ENCODE peak calls at places on chromosomes 5 and 9, in five cellular contexts. One of them, this sample, is unnamed.

GRCh38 chr5:147479949-147480348 is 29.9 kb downstream of the DPYSL3 start:
- DNase-seq in adrenal gland: no peak
- DNase-seq in AG04450: no peak
- DNase-seq in CD4-positive, alpha-beta T cell: no peak
- DNase-seq in colonic mucosa: no peak
- DNase-seq in this sample: no peak

GRCh38 chr5:91998774-91999173 is 615.7 kb upstream of the ARRDC3 start:
- DNase-seq in adrenal gland: no peak
- DNase-seq in AG04450: no peak
- DNase-seq in CD4-positive, alpha-beta T cell: no peak
- DNase-seq in colonic mucosa: no peak
- DNase-seq in this sample: no peak

GRCh38 chr9:136326061-136326776 is 1.1 kb upstream of the GPSM1 start:
- DNase-seq in adrenal gland: no peak
- DNase-seq in AG04450: peak
- DNase-seq in CD4-positive, alpha-beta T cell: no peak
- DNase-seq in colonic mucosa: no peak
- DNase-seq in this sample: no peak

GRCh38 chr5:157384971-157385709 is 74.9 kb upstream of the NIPAL4 start:
- DNase-seq in adrenal gland: no peak
- DNase-seq in AG04450: peak
- DNase-seq in CD4-positive, alpha-beta T cell: no peak
- DNase-seq in colonic mucosa: no peak
- DNase-seq in this sample: peak

GRCh38 chr5:75481024-75481423 is 30.4 kb downstream of the CERT1 start:
- DNase-seq in adrenal gland: no peak
- DNase-seq in AG04450: no peak
- DNase-seq in CD4-positive, alpha-beta T cell: no peak
- DNase-seq in colonic mucosa: no peak
- DNase-seq in this sample: no peak

GRCh38 chr5:54455413-54456157 is at the start of gene HSPB3:
- DNase-seq in adrenal gland: no peak
- DNase-seq in AG04450: no peak
- DNase-seq in CD4-positive, alpha-beta T cell: no peak
- DNase-seq in colonic mucosa: no peak
- DNase-seq in this sample: no peak

GRCh38 chr9:113898151-113898550 is 22.0 kb downstream of the ZNF618 start:
- DNase-seq in adrenal gland: no peak
- DNase-seq in AG04450: no peak
- DNase-seq in CD4-positive, alpha-beta T cell: no peak
- DNase-seq in colonic mucosa: no peak
- DNase-seq in this sample: no peak

GRCh38 chr5:138466058-138466899 is 1.0 kb downstream of the EGR1 start:
- DNase-seq in adrenal gland: peak
- DNase-seq in AG04450: peak
- DNase-seq in CD4-positive, alpha-beta T cell: no peak
- DNase-seq in colonic mucosa: peak
- DNase-seq in this sample: no peak

GRCh38 chr9:76155361-76155760 is 238.9 kb downstream of the RFK start:
- DNase-seq in adrenal gland: no peak
- DNase-seq in AG04450: no peak
- DNase-seq in CD4-positive, alpha-beta T cell: no peak
- DNase-seq in colonic mucosa: no peak
- DNase-seq in this sample: no peak

GRCh38 chr9:76216161-76216649 is 178.0 kb downstream of the RFK start:
- DNase-seq in adrenal gland: no peak
- DNase-seq in AG04450: peak
- DNase-seq in CD4-positive, alpha-beta T cell: no peak
- DNase-seq in colonic mucosa: no peak
- DNase-seq in this sample: no peak

GRCh38 chr9:69215774-69216482 is 41.9 kb downstream of the TJP2 start:
- DNase-seq in adrenal gland: peak
- DNase-seq in AG04450: no peak
- DNase-seq in CD4-positive, alpha-beta T cell: no peak
- DNase-seq in colonic mucosa: no peak
- DNase-seq in this sample: no peak

GRCh38 chr5:93620487-93621339 is 37.7 kb downstream of the NR2F1 start:
- DNase-seq in adrenal gland: peak
- DNase-seq in AG04450: no peak
- DNase-seq in CD4-positive, alpha-beta T cell: peak
- DNase-seq in colonic mucosa: peak
- DNase-seq in this sample: peak

GRCh38 chr5:74393943-74394342 is 246.6 kb downstream of the ENC1 start:
- DNase-seq in adrenal gland: no peak
- DNase-seq in AG04450: no peak
- DNase-seq in CD4-positive, alpha-beta T cell: no peak
- DNase-seq in colonic mucosa: no peak
- DNase-seq in this sample: no peak

GRCh38 chr9:3336951-3337350 is 188.8 kb downstream of the RFX3 start:
- DNase-seq in adrenal gland: no peak
- DNase-seq in AG04450: no peak
- DNase-seq in CD4-positive, alpha-beta T cell: no peak
- DNase-seq in colonic mucosa: no peak
- DNase-seq in this sample: no peak

GRCh38 chr9:3332802-3333201 is 193.0 kb downstream of the RFX3 start:
- DNase-seq in adrenal gland: no peak
- DNase-seq in AG04450: no peak
- DNase-seq in CD4-positive, alpha-beta T cell: no peak
- DNase-seq in colonic mucosa: no peak
- DNase-seq in this sample: no peak

GRCh38 chr9:3329361-3329760 is 196.4 kb downstream of the RFX3 start:
- DNase-seq in adrenal gland: no peak
- DNase-seq in AG04450: no peak
- DNase-seq in CD4-positive, alpha-beta T cell: no peak
- DNase-seq in colonic mucosa: no peak
- DNase-seq in this sample: no peak

GRCh38 chr9:3330792-3331420 is 194.9 kb downstream of the RFX3 start:
- DNase-seq in adrenal gland: no peak
- DNase-seq in AG04450: no peak
- DNase-seq in CD4-positive, alpha-beta T cell: no peak
- DNase-seq in colonic mucosa: no peak
- DNase-seq in this sample: no peak

GRCh38 chr9:3331801-3332200 is 194.0 kb downstream of the RFX3 start:
- DNase-seq in adrenal gland: no peak
- DNase-seq in AG04450: no peak
- DNase-seq in CD4-positive, alpha-beta T cell: no peak
- DNase-seq in colonic mucosa: no peak
- DNase-seq in this sample: no peak
- TF ChIP-seq CTCF in adrenal gland: peak
- TF ChIP-seq CTCF in AG04450: no peak
- TF ChIP-seq CTCF in CD4-positive, alpha-beta T cell: no peak
- TF ChIP-seq CTCF in colonic mucosa: peak
- TF ChIP-seq CTCF in this sample: no peak

GRCh38 chr5:79081779-79082178 is 12.2 kb downstream of the BHMT2 start:
- DNase-seq in adrenal gland: no peak
- DNase-seq in AG04450: no peak
- DNase-seq in CD4-positive, alpha-beta T cell: no peak
- DNase-seq in colonic mucosa: no peak
- DNase-seq in this sample: no peak
- TF ChIP-seq CTCF in adrenal gland: no peak
- TF ChIP-seq CTCF in AG04450: no peak
- TF ChIP-seq CTCF in CD4-positive, alpha-beta T cell: no peak
- TF ChIP-seq CTCF in colonic mucosa: no peak
- TF ChIP-seq CTCF in this sample: no peak

GRCh38 chr9:129373361-129373760 is 195.3 kb upstream of the IER5L start:
- DNase-seq in adrenal gland: no peak
- DNase-seq in AG04450: no peak
- DNase-seq in CD4-positive, alpha-beta T cell: no peak
- DNase-seq in colonic mucosa: no peak
- DNase-seq in this sample: no peak
- TF ChIP-seq CTCF in adrenal gland: no peak
- TF ChIP-seq CTCF in AG04450: no peak
- TF ChIP-seq CTCF in CD4-positive, alpha-beta T cell: no peak
- TF ChIP-seq CTCF in colonic mucosa: no peak
- TF ChIP-seq CTCF in this sample: no peak

DNA sequence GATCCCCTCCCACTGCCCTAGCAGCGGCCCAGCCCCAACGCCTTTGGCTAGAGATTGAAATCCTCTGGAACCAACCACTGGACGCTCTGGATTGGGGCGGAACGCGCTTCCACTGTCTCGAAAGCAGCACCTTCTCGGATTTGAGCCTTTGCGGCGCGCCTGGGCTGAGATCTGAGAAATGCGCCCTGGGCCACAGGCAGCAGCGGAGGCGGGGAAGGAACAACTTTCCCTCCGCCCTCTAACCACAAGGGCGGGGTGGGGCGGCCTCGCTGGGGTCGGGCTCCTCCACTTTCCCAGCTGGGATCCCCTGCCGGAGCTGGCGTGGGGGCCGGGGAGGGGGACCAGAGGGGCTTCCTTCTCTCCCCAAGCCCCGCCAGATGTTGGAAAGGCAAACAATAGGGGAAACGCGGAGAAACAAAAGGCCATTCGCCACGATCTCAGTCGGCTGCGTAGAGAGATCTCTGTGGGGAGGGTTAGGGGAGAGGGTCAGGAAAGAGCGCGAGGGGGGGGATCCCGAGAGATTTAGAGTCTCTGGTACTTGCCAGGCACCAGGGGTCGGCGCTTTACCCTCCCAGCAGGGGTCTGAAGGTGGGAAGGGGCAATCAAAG is 1.2 kb downstream of the MOB3B start:
- DNase-seq in adrenal gland: peak
- DNase-seq in AG04450: no peak
- DNase-seq in CD4-positive, alpha-beta T cell: peak
- DNase-seq in colonic mucosa: peak
- DNase-seq in this sample: peak
- TF ChIP-seq CTCF in adrenal gland: no peak
- TF ChIP-seq CTCF in AG04450: no peak
- TF ChIP-seq CTCF in CD4-positive, alpha-beta T cell: no peak
- TF ChIP-seq CTCF in colonic mucosa: no peak
- TF ChIP-seq CTCF in this sample: no peak

GRCh38 chr5:72402381-72402890 is 82.3 kb downstream of the PTCD2 start:
- DNase-seq in adrenal gland: no peak
- DNase-seq in AG04450: peak
- DNase-seq in CD4-positive, alpha-beta T cell: no peak
- DNase-seq in colonic mucosa: no peak
- DNase-seq in this sample: no peak

GRCh38 chr5:72407078-72407477 is 86.9 kb downstream of the PTCD2 start:
- DNase-seq in adrenal gland: no peak
- DNase-seq in AG04450: no peak
- DNase-seq in CD4-positive, alpha-beta T cell: no peak
- DNase-seq in colonic mucosa: no peak
- DNase-seq in this sample: no peak

GRCh38 chr5:72400950-72401349 is 80.8 kb downstream of the PTCD2 start:
- DNase-seq in adrenal gland: no peak
- DNase-seq in AG04450: no peak
- DNase-seq in CD4-positive, alpha-beta T cell: no peak
- DNase-seq in colonic mucosa: no peak
- DNase-seq in this sample: no peak

GRCh38 chr5:72407541-72407940 is 87.4 kb downstream of the PTCD2 start:
- DNase-seq in adrenal gland: no peak
- DNase-seq in AG04450: no peak
- DNase-seq in CD4-positive, alpha-beta T cell: no peak
- DNase-seq in colonic mucosa: no peak
- DNase-seq in this sample: no peak

DNA sequence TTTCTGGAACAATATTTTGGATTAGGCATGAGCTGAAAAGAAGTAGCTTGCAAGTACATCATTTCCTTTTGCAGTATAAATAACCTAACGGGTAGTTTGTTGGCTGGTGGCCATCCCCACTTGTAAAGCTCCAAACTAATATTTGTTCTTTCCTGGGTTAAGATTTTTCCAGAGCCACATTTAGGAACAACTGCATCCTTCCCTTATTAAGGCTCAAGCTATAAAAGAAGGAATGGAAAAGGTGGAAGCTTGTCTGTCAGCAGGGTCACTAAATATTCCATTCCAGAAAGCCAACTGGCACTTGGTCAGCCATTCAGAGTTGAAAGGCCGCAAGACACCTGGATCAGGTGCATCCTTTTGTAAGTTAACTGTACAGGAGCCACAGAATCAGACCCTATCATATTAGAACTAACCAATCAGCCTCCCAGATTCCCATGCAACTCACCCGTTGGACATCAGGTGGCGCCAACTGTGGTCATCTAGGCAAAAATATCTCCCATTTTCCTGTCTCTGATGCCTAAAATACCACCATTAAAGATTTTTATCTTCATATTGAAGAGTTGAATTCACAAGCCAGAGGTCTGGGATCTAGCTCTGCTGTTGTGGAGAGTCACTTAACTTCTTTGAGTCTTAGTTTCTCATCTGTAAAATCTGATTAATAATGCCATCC is 82.9 kb downstream of the PTCD2 start:
- DNase-seq in adrenal gland: peak
- DNase-seq in AG04450: no peak
- DNase-seq in CD4-positive, alpha-beta T cell: no peak
- DNase-seq in colonic mucosa: peak
- DNase-seq in this sample: no peak
- TF ChIP-seq CTCF in adrenal gland: peak
- TF ChIP-seq CTCF in AG04450: peak
- TF ChIP-seq CTCF in CD4-positive, alpha-beta T cell: no peak
- TF ChIP-seq CTCF in colonic mucosa: no peak
- TF ChIP-seq CTCF in this sample: peak

GRCh38 chr9:109452761-109453160 is 45.3 kb downstream of the PTPN3 start:
- DNase-seq in adrenal gland: peak
- DNase-seq in AG04450: no peak
- DNase-seq in CD4-positive, alpha-beta T cell: no peak
- DNase-seq in colonic mucosa: no peak
- DNase-seq in this sample: no peak

GRCh38 chr9:109455391-109455790 is 42.7 kb downstream of the PTPN3 start:
- DNase-seq in adrenal gland: no peak
- DNase-seq in AG04450: no peak
- DNase-seq in CD4-positive, alpha-beta T cell: no peak
- DNase-seq in colonic mucosa: no peak
- DNase-seq in this sample: no peak

GRCh38 chr9:109454601-109455155 is 43.4 kb downstream of the PTPN3 start:
- DNase-seq in adrenal gland: no peak
- DNase-seq in AG04450: no peak
- DNase-seq in CD4-positive, alpha-beta T cell: no peak
- DNase-seq in colonic mucosa: no peak
- DNase-seq in this sample: no peak

GRCh38 chr9:109453210-109453842 is 44.8 kb downstream of the PTPN3 start:
- DNase-seq in adrenal gland: peak
- DNase-seq in AG04450: peak
- DNase-seq in CD4-positive, alpha-beta T cell: no peak
- DNase-seq in colonic mucosa: no peak
- DNase-seq in this sample: no peak

DNA sequence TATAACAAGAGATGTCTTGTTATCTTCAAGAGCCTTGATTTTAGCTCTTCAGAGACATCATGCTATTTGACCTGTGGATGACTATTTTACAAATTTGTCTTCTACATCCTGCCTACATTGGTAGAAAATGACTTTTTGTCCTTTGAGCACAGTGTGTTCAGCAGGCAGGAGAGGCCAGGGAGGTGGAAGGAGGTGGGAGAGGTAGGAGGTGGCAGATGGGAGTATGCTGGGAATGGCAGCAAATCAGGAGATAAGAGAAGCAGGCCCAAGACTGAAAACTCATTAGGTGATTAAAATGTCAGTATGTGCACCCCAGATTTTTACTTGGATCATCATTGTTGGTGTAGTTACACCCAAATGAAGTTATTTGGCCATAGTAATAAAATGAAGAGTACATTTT is 44.1 kb downstream of the PTPN3 start:
- DNase-seq in adrenal gland: no peak
- DNase-seq in AG04450: no peak
- DNase-seq in CD4-positive, alpha-beta T cell: no peak
- DNase-seq in colonic mucosa: no peak
- DNase-seq in this sample: no peak
- TF ChIP-seq CTCF in adrenal gland: no peak
- TF ChIP-seq CTCF in AG04450: no peak
- TF ChIP-seq CTCF in CD4-positive, alpha-beta T cell: no peak
- TF ChIP-seq CTCF in colonic mucosa: no peak
- TF ChIP-seq CTCF in this sample: no peak